ENCODE peak calls at places on chromosome 5, in five cellular contexts. K is astrocyte, X is heart right ventricle, E is thyroid gland, C is cardiac muscle cell. T is an unnamed sample. For H3K4me1, the result is how much of the 10 kb centered on the place peaks cover.

GRCh38 chr5:168327019-168327421 is 35.6 kb downstream of the WWC1 start:
- DNase-seq in X (no peak), K (peak), E (no peak), C (no peak), T (no peak)

GRCh38 chr5:91293131-91293530 is 90.0 kb downstream of the ARRDC3 start:
- DNase-seq in K (peak), E (peak), X (no peak), C (peak), T (no peak)

GRCh38 chr5:76467221-76467620 is 64.1 kb downstream of the IQGAP2 start:
- DNase-seq in K (no peak), E (no peak), X (no peak), C (no peak), T (no peak)

GRCh38 chr5:159156839-159157238 is 52.5 kb downstream of the RNF145 start:
- DNase-seq in K (peak), C (peak), X (no peak), E (peak), T (no peak)

GRCh38 chr5:69099302-69099701 is 5.5 kb downstream of the SLC30A5 start:
- DNase-seq in X (no peak), K (no peak), C (no peak), E (no peak), T (no peak)

GRCh38 chr5:101292199-101292598 is 389.1 kb upstream of the ST8SIA4 start:
- DNase-seq in C (no peak), E (no peak), X (no peak), K (no peak), T (no peak)

GRCh38 chr5:113806250-113806649 is 292.8 kb downstream of the YTHDC2 start:
- DNase-seq in K (peak), C (peak), E (no peak), X (no peak), T (no peak)

GRCh38 chr5:10317825-10318682 is 10.4 kb upstream of the CMBL start:
- DNase-seq in E (no peak), K (no peak), C (no peak), X (no peak), T (no peak)

GRCh38 chr5:13591621-13592020 is 352.9 kb downstream of the DNAH5 start:
- DNase-seq in C (no peak), X (no peak), K (peak), E (no peak), T (no peak)

GRCh38 chr5:72063219-72063819 is 44.0 kb upstream of the MAP1B start:
- DNase-seq in K (peak), X (no peak), C (peak), E (no peak), T (no peak)

GRCh38 chr5:2680979-2681378 is 70.5 kb downstream of the IRX2 start:
- DNase-seq in C (no peak), E (no peak), K (peak), X (no peak), T (no peak)

GRCh38 chr5:145324767-145325479 is 510.2 kb downstream of the PRELID2 start:
- DNase-seq in E (no peak), X (no peak), K (no peak), C (no peak), T (no peak)

GRCh38 chr5:133932441-133933168 is 35.8 kb downstream of the C5orf15 start:
- DNase-seq in X (no peak), C (no peak), K (no peak), E (no peak), T (no peak)

GRCh38 chr5:76710991-76711390 is 4.9 kb upstream of the F2R start:
- DNase-seq in X (no peak), K (peak), E (no peak), C (no peak), T (no peak)

GRCh38 chr5:159337291-159337974 is 7.1 kb upstream of the IL12B start:
- DNase-seq in K (peak), E (no peak), X (no peak), C (no peak), T (no peak)

GRCh38 chr5:52077941-52078825 is 694.9 kb downstream of the ISL1 start:
- DNase-seq in C (no peak), X (no peak), E (no peak), K (no peak), T (no peak)

GRCh38 chr5:59180515-59180914 is 597.6 kb downstream of the RAB3C start:
- DNase-seq in X (no peak), C (no peak), K (no peak), E (no peak), T (no peak)
- H3K4me1 ChIP-seq in X (under half), C (under half), K (under half), E (under half), T (under half)

GRCh38 chr5:119268387-119269060 is 87.3 kb upstream of the TNFAIP8 start:
- DNase-seq in C (peak), K (peak), X (peak), E (peak), T (peak)
- TF ChIP-seq CTCF in C (no peak), K (no peak), X (no peak), E (no peak), T (no peak)

GRCh38 chr5:73630760-73631159 is 4.8 kb downstream of the ARHGEF28 start:
- DNase-seq in K (no peak), X (no peak), C (no peak), E (no peak), T (no peak)
- H3K4me1 ChIP-seq in K (under half), X (under half), C (under half), E (under half), T (under half)

GRCh38 chr5:154797762-154798161 is 42.6 kb downstream of the LARP1 start:
- DNase-seq in C (no peak), E (no peak), K (peak), X (no peak), T (no peak)
- TF ChIP-seq CTCF in C (no peak), E (no peak), K (no peak), X (no peak), T (no peak)

GRCh38 chr5:55923177-55923872 is 71.4 kb downstream of the IL6ST start:
- DNase-seq in C (no peak), X (no peak), E (peak), K (no peak), T (no peak)
- H3K4me1 ChIP-seq in C (under half), X (under half), E (under half), K (under half), T (under half)

GRCh38 chr5:64040496-64040895 is 78.3 kb upstream of the HTR1A start:
- DNase-seq in E (no peak), X (no peak), C (no peak), K (no peak), T (no peak)
- TF ChIP-seq CTCF in E (no peak), X (no peak), C (no peak), K (no peak), T (no peak)

GRCh38 chr5:141597394-141597793 is 21.4 kb downstream of the DIAPH1 start:
- DNase-seq in K (no peak), E (no peak), X (no peak), C (no peak), T (no peak)
- H3K4me1 ChIP-seq in K (under half), E (under half), X (under half), C (under half), T (under half)

GRCh38 chr5:1246711-1247431 is 21.7 kb downstream of the SLC6A18 start:
- DNase-seq in C (peak), X (peak), E (peak), K (no peak), T (no peak)

GRCh38 chr5:1243487-1244152 is 18.4 kb downstream of the SLC6A18 start:
- DNase-seq in K (no peak), C (peak), E (no peak), X (no peak), T (no peak)

GRCh38 chr5:1244255-1244654 is 19.1 kb downstream of the SLC6A18 start:
- DNase-seq in X (no peak), C (no peak), E (no peak), K (no peak), T (no peak)

GRCh38 chr5:1245901-1246576 is 20.9 kb downstream of the SLC6A18 start:
- DNase-seq in E (no peak), K (no peak), X (no peak), C (no peak), T (no peak)

GRCh38 chr5:1244976-1245375 is 19.8 kb downstream of the SLC6A18 start:
- DNase-seq in K (no peak), C (peak), E (no peak), X (no peak), T (no peak)
- TF ChIP-seq CTCF in K (no peak), C (no peak), E (no peak), X (no peak), T (no peak)

DNA sequence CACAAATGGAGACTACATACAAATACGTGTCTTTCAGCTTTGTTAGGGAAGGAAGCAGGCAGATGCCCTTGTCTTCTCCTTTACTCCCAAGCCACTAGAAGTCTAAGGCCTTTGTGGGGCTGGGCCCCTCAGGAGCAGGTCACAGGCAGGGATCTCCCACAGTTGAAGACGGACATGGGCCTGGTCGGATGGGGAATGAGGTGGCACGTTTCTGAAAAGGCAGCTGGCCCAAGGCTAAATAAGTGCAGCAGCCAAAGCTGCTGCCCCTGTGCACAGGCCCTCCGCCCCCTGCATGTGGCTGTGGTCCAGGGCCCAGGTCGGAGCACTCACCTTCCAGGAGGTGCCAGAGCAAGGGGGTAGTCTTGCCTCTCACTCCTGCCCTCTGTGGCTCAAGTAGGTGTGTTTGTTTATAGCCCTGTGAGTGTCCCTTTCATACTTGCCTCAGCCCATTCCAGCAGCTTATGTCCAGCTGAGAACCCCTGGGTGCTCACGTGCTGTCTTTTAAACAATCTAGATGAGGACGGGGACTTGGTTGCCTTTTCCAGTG is 1.8 kb downstream of the SQSTM1 start:
- DNase-seq in E (peak), K (no peak), C (no peak), X (no peak), T (no peak)
- H3K4me1 ChIP-seq in E (half or more), K (under half), C (under half), X (under half), T (under half)

DNA sequence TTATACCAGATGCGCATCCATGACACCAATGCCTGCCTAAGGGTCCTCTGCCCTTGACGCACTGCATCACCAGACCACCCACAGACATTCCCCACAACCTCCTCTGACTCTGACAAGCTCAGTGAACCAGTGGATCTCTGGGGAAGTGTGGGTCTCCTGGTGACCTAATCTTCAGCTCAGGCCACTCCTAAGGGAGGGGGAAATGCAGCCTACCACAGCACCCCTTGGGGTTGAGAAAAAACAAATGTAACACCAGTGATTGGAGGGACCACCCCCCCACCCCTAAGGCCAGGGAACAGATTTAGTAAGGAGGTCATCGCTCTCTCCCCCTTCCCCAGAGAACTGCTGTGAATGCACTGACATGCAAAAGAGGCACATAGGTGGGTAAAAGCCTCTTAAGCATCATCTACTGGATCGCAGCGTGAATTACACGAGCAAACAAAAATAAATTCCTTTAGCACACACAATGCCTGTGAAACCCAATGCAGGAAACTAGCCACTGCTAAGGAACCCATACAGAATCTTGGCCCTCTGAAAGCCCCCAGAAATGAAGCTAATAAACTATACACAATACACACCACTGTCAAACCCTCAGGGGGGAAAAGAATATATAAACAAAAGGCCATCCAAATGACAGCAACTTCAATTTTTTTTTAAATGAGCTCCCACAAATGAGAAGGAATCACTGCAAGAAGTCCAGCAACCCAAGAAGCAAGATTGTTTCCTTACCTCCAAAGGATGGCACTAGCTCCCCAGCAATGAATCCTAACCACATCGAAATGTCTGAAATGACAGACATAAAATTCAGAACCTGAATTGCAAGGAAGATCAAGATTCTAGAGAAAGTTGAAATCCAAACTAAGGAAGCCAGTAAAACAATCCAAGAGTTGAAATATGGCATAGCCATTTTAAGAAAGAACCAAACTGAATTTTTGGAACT is 513.7 kb upstream of the PTGER4 start:
- DNase-seq in C (no peak), X (no peak), E (no peak), K (no peak), T (no peak)
- TF ChIP-seq CTCF in C (no peak), X (no peak), E (no peak), K (no peak), T (no peak)